ENCODE peak calls at places on chromosomes 2 and 18, in ten cellular contexts. G, K, O, E, A, X, S, L, U and T are unnamed samples.

GRCh38 chr18:13137041-13137938 is 81.3 kb upstream of the LDLRAD4 start:
- DNase-seq in G (peak; percentile 33), K (no peak), O (no peak), E (no peak), A (peak; percentile 14), X (no peak), S (peak; percentile 20), L (no peak), U (peak; percentile 53), T (peak; percentile 60)

GRCh38 chr18:58129019-58129374 is 85.0 kb downstream of the NEDD4L start:
- DNase-seq in G (no peak), K (no peak), O (no peak), E (no peak), A (no peak), X (no peak), S (no peak), L (no peak), U (no peak), T (no peak)

GRCh38 chr2:36697424-36698066 is 1.0 kb downstream of the VIT start:
- DNase-seq in G (no peak), K (no peak), O (no peak), E (no peak), A (no peak), X (no peak), S (no peak), L (no peak), U (no peak), T (no peak)

GRCh38 chr2:78811955-78812610 is 213.4 kb upstream of the REG3G start:
- DNase-seq in G (no peak), K (no peak), O (no peak), E (no peak), A (no peak), X (no peak), S (no peak), L (no peak), U (no peak), T (no peak)

GRCh38 chr2:36568533-36569246 is 29.3 kb downstream of the FEZ2 start:
- DNase-seq in G (no peak), K (no peak), O (peak; percentile 84), E (no peak), A (no peak), X (no peak), S (no peak), L (no peak), U (no peak), T (no peak)

GRCh38 chr2:202344178-202344577 is 31.9 kb upstream of the BMPR2 start:
- DNase-seq in G (no peak), K (no peak), O (no peak), E (no peak), A (no peak), X (no peak), S (no peak), L (no peak), U (no peak), T (no peak)

GRCh38 chr2:160293401-160293911 is 93.4 kb upstream of the ITGB6 start:
- DNase-seq in G (no peak), K (no peak), O (no peak), E (no peak), A (no peak), X (no peak), S (no peak), L (no peak), U (no peak), T (no peak)

GRCh38 chr2:134774074-134774742 is 55.4 kb upstream of the TMEM163 start:
- DNase-seq in G (no peak), K (no peak), O (no peak), E (no peak), A (no peak), X (no peak), S (no peak), L (no peak), U (no peak), T (peak; percentile 29)

GRCh38 chr2:62369549-62370164 is 136.3 kb downstream of the TMEM17 start:
- DNase-seq in G (no peak), K (no peak), O (no peak), E (no peak), A (no peak), X (no peak), S (no peak), L (no peak), U (no peak), T (no peak)